ENCODE peak calls at places on chromosomes 16 and 17, in four cellular contexts. One of them, this sample, is unnamed.

GRCh38 chr16:88790312-88791150 is 5.5 kb upstream of the PIEZO1 start:
- DNase-seq in suprapubic skin: no peak
- DNase-seq in gastrocnemius medialis: no peak
- DNase-seq in IMR-90: peak
- DNase-seq in this sample: no peak

GRCh38 chr17:30292490-30292858 is 730 bp upstream of the BLMH start:
- DNase-seq in IMR-90: no peak
- DNase-seq in gastrocnemius medialis: no peak
- DNase-seq in suprapubic skin: no peak
- DNase-seq in this sample: no peak

GRCh38 chr17:47698749-47699535 is 5.0 kb downstream of the TBKBP1 start:
- DNase-seq in suprapubic skin: no peak
- DNase-seq in IMR-90: peak
- DNase-seq in gastrocnemius medialis: no peak
- DNase-seq in this sample: no peak

GRCh38 chr17:56913000-56913866 is 616 bp downstream of the TRIM25 start:
- DNase-seq in suprapubic skin: no peak
- DNase-seq in IMR-90: no peak
- DNase-seq in gastrocnemius medialis: no peak
- DNase-seq in this sample: no peak

GRCh38 chr16:47511882-47512281 is 50.8 kb downstream of the PHKB start:
- DNase-seq in IMR-90: no peak
- DNase-seq in gastrocnemius medialis: no peak
- DNase-seq in suprapubic skin: no peak
- DNase-seq in this sample: no peak

GRCh38 chr16:12157510-12158093 is 181.1 kb downstream of the SNX29 start:
- DNase-seq in IMR-90: peak
- DNase-seq in suprapubic skin: no peak
- DNase-seq in gastrocnemius medialis: no peak
- DNase-seq in this sample: no peak

GRCh38 chr16:85465328-85466307 is 147.5 kb upstream of the GSE1 start:
- DNase-seq in IMR-90: peak
- DNase-seq in gastrocnemius medialis: peak
- DNase-seq in suprapubic skin: no peak
- DNase-seq in this sample: no peak

GRCh38 chr16:14562691-14563491 is 67.2 kb downstream of the PARN start:
- DNase-seq in IMR-90: peak
- DNase-seq in suprapubic skin: no peak
- DNase-seq in gastrocnemius medialis: no peak
- DNase-seq in this sample: no peak

GRCh38 chr17:67982034-67982640 is 14.1 kb downstream of the C17orf58 start:
- DNase-seq in gastrocnemius medialis: no peak
- DNase-seq in IMR-90: no peak
- DNase-seq in suprapubic skin: no peak
- DNase-seq in this sample: no peak

GRCh38 chr16:67969286-67970039 is 1.0 kb upstream of the SLC12A4 start:
- DNase-seq in IMR-90: no peak
- DNase-seq in gastrocnemius medialis: no peak
- DNase-seq in suprapubic skin: no peak
- DNase-seq in this sample: no peak

GRCh38 chr17:31013844-31014243 is 43.0 kb downstream of the RNF135 start:
- DNase-seq in gastrocnemius medialis: no peak
- DNase-seq in suprapubic skin: no peak
- DNase-seq in IMR-90: no peak
- DNase-seq in this sample: no peak

GRCh38 chr17:6551909-6552768 is 4.2 kb downstream of the PITPNM3 start:
- DNase-seq in suprapubic skin: no peak
- DNase-seq in IMR-90: no peak
- DNase-seq in gastrocnemius medialis: no peak
- DNase-seq in this sample: no peak

GRCh38 chr17:81513669-81514484 is 1.3 kb upstream of the ACTG1 start:
- DNase-seq in suprapubic skin: peak
- DNase-seq in gastrocnemius medialis: peak
- DNase-seq in IMR-90: peak
- DNase-seq in this sample: no peak

GRCh38 chr17:9644910-9645751 is at the start of gene USP43:
- DNase-seq in IMR-90: no peak
- DNase-seq in gastrocnemius medialis: no peak
- DNase-seq in suprapubic skin: peak
- DNase-seq in this sample: no peak

GRCh38 chr17:79042421-79043190 is 18.6 kb downstream of the C1QTNF1 start:
- DNase-seq in suprapubic skin: no peak
- DNase-seq in gastrocnemius medialis: peak
- DNase-seq in IMR-90: peak
- DNase-seq in this sample: no peak

GRCh38 chr17:77449373-77449907 is 308.7 kb downstream of the SEC14L1 start:
- DNase-seq in gastrocnemius medialis: no peak
- DNase-seq in IMR-90: no peak
- DNase-seq in suprapubic skin: no peak
- DNase-seq in this sample: no peak

GRCh38 chr16:83433201-83433600 is 374.6 kb upstream of the HSBP1 start:
- DNase-seq in IMR-90: no peak
- DNase-seq in gastrocnemius medialis: no peak
- DNase-seq in suprapubic skin: no peak
- DNase-seq in this sample: no peak

GRCh38 chr16:83212301-83212841 is 585.6 kb downstream of the CDH13 start:
- DNase-seq in suprapubic skin: no peak
- DNase-seq in gastrocnemius medialis: no peak
- DNase-seq in IMR-90: no peak
- DNase-seq in this sample: no peak

GRCh38 chr17:73650147-73650546 is 5.9 kb upstream of the SDK2 start:
- DNase-seq in IMR-90: no peak
- DNase-seq in gastrocnemius medialis: no peak
- DNase-seq in suprapubic skin: no peak
- DNase-seq in this sample: no peak

GRCh38 chr17:3511841-3512511 is 36.2 kb downstream of the ASPA start:
- DNase-seq in suprapubic skin: peak
- DNase-seq in gastrocnemius medialis: no peak
- DNase-seq in IMR-90: no peak
- DNase-seq in this sample: no peak

GRCh38 chr17:21687136-21687953 is 5.0 kb upstream of the KCNJ18 start:
- DNase-seq in gastrocnemius medialis: no peak
- DNase-seq in suprapubic skin: no peak
- DNase-seq in IMR-90: no peak
- DNase-seq in this sample: no peak

GRCh38 chr16:30657866-30658730 is at the start of gene FBRS:
- DNase-seq in IMR-90: peak
- DNase-seq in suprapubic skin: peak
- DNase-seq in gastrocnemius medialis: peak
- DNase-seq in this sample: peak

GRCh38 chr17:5541610-5542202 is 42.6 kb downstream of the NLRP1 start:
- DNase-seq in gastrocnemius medialis: no peak
- DNase-seq in IMR-90: no peak
- DNase-seq in suprapubic skin: no peak
- DNase-seq in this sample: no peak

GRCh38 chr17:3512512-3513171 is 36.8 kb downstream of the ASPA start:
- DNase-seq in suprapubic skin: peak
- DNase-seq in IMR-90: peak
- DNase-seq in gastrocnemius medialis: peak
- DNase-seq in this sample: no peak

GRCh38 chr17:79811036-79811887 is 14.4 kb upstream of the CBX8 start:
- DNase-seq in gastrocnemius medialis: no peak
- DNase-seq in IMR-90: no peak
- DNase-seq in suprapubic skin: no peak
- DNase-seq in this sample: no peak

GRCh38 chr16:84959784-84960417 is 51.4 kb downstream of the ZDHHC7 start:
- DNase-seq in IMR-90: no peak
- DNase-seq in gastrocnemius medialis: no peak
- DNase-seq in suprapubic skin: no peak
- DNase-seq in this sample: no peak

GRCh38 chr17:43006639-43007551 is at the start of gene IFI35:
- DNase-seq in gastrocnemius medialis: peak
- DNase-seq in suprapubic skin: peak
- DNase-seq in IMR-90: peak
- DNase-seq in this sample: no peak

GRCh38 chr17:78585231-78585630 is 8.0 kb upstream of the DNAH17 start:
- DNase-seq in IMR-90: no peak
- DNase-seq in suprapubic skin: no peak
- DNase-seq in gastrocnemius medialis: no peak
- DNase-seq in this sample: no peak

GRCh38 chr17:60601443-60602384 is 1.7 kb downstream of the PPM1D start:
- DNase-seq in IMR-90: peak
- DNase-seq in suprapubic skin: no peak
- DNase-seq in gastrocnemius medialis: no peak
- DNase-seq in this sample: no peak

GRCh38 chr17:60602871-60603270 is 2.9 kb downstream of the PPM1D start:
- DNase-seq in gastrocnemius medialis: no peak
- DNase-seq in suprapubic skin: no peak
- DNase-seq in IMR-90: no peak
- DNase-seq in this sample: no peak

GRCh38 chr17:60604686-60605334 is 4.8 kb downstream of the PPM1D start:
- DNase-seq in suprapubic skin: no peak
- DNase-seq in gastrocnemius medialis: peak
- DNase-seq in IMR-90: peak
- DNase-seq in this sample: no peak

GRCh38 chr17:60600490-60601431 is 768 bp downstream of the PPM1D start:
- DNase-seq in IMR-90: peak
- DNase-seq in suprapubic skin: peak
- DNase-seq in gastrocnemius medialis: peak
- DNase-seq in this sample: no peak

GRCh38 chr17:60602385-60602742 is 2.4 kb downstream of the PPM1D start:
- DNase-seq in suprapubic skin: no peak
- DNase-seq in IMR-90: no peak
- DNase-seq in gastrocnemius medialis: no peak
- DNase-seq in this sample: no peak
- H3K27ac ChIP-seq in suprapubic skin: no peak
- H3K27ac ChIP-seq in IMR-90: peak
- H3K27ac ChIP-seq in gastrocnemius medialis: peak
- H3K27ac ChIP-seq in this sample: peak

GRCh38 chr17:75654176-75654575 is 12.8 kb downstream of the RECQL5 start:
- DNase-seq in suprapubic skin: no peak
- DNase-seq in IMR-90: no peak
- DNase-seq in gastrocnemius medialis: no peak
- DNase-seq in this sample: no peak
- TF ChIP-seq CTCF in suprapubic skin: no peak
- TF ChIP-seq CTCF in IMR-90: peak
- TF ChIP-seq CTCF in gastrocnemius medialis: no peak
- TF ChIP-seq CTCF in this sample: no peak

DNA sequence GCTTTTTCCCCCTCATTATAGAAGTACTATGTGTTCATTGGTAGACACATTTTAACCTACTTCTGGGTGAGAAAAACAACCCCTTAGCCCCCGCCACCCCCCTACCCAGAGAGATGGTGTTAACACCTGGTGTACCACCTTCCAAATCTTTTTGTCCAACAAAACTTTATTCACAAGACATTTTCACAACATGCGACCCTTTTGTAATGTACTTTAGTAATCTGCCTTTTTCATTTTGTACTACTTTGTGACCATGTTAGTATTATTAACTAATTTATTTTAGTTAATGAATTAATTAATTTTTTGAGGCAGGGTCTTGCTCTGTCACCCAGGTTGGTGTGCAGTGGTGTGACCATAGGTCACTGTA is 20.0 kb downstream of the PLCG2 start:
- DNase-seq in gastrocnemius medialis: no peak
- DNase-seq in suprapubic skin: no peak
- DNase-seq in IMR-90: no peak
- DNase-seq in this sample: no peak
- H3K27ac ChIP-seq in gastrocnemius medialis: no peak
- H3K27ac ChIP-seq in suprapubic skin: no peak
- H3K27ac ChIP-seq in IMR-90: no peak
- H3K27ac ChIP-seq in this sample: no peak

GRCh38 chr16:309476-309875 is 26.5 kb downstream of the PDIA2 start:
- DNase-seq in IMR-90: no peak
- DNase-seq in gastrocnemius medialis: no peak
- DNase-seq in suprapubic skin: no peak
- DNase-seq in this sample: no peak
- TF ChIP-seq CTCF in IMR-90: no peak
- TF ChIP-seq CTCF in gastrocnemius medialis: no peak
- TF ChIP-seq CTCF in suprapubic skin: no peak
- TF ChIP-seq CTCF in this sample: no peak

This sample was measured in vagina.